ENCODE peak calls at places on chromosome 11, in four cellular contexts. P is GM06990, I is right lobe of liver, G is lower leg skin. F is an unnamed sample.

GRCh38 chr11:103970850-103971249 is 65.6 kb upstream of the DDI1 start:
- DNase-seq in P (no peak), I (no peak), G (no peak), F (no peak)

GRCh38 chr11:10605941-10606381 is 37.5 kb upstream of the LYVE1 start:
- DNase-seq in P (no peak), I (peak; percentile 70), G (no peak), F (no peak)

GRCh38 chr11:101034076-101034475 is 95.5 kb downstream of the PGR start:
- DNase-seq in P (no peak), I (peak; percentile 44), G (no peak), F (no peak)

GRCh38 chr11:67439321-67440228 is 2.1 kb upstream of the PTPRCAP start:
- DNase-seq in P (no peak), I (no peak), G (no peak), F (no peak)

GRCh38 chr11:66222358-66223149 is 45.9 kb upstream of the RAB1B start:
- DNase-seq in P (peak; percentile 88), I (peak; percentile 90), G (peak; percentile 97), F (peak; percentile 94)

GRCh38 chr11:72209101-72209500 is 7.5 kb upstream of the FOLR2 start:
- DNase-seq in P (no peak), I (no peak), G (peak; percentile 73), F (no peak)

GRCh38 chr11:120032766-120033390 is 105.0 kb downstream of the TRIM29 start:
- DNase-seq in P (no peak), I (no peak), G (peak; percentile 68), F (no peak)

GRCh38 chr11:78161937-78162336 is 22.5 kb upstream of the ALG8 start:
- DNase-seq in P (no peak), I (peak; percentile 62), G (no peak), F (no peak)

GRCh38 chr11:2688381-2689231 is 11.2 kb downstream of the KCNQ1OT1 start:
- DNase-seq in P (no peak), I (no peak), G (peak; percentile 78), F (no peak)

GRCh38 chr11:70078796-70079616 is 889 bp downstream of the ANO1 start:
- DNase-seq in P (no peak), I (no peak), G (no peak), F (no peak)

GRCh38 chr11:133064152-133064877 is 468.0 kb downstream of the OPCML start:
- DNase-seq in P (no peak), I (peak; percentile 73), G (peak; percentile 92), F (no peak)

GRCh38 chr11:15968461-15969130 is 387.8 kb downstream of the SOX6 start:
- DNase-seq in P (no peak), I (no peak), G (no peak), F (no peak)

GRCh38 chr11:119148855-119149370 is at the start of gene ABCG4:
- DNase-seq in P (no peak), I (no peak), G (no peak), F (peak; percentile 5)

GRCh38 chr11:63961608-63962412 is 12.6 kb upstream of the COX8A start:
- DNase-seq in P (no peak), I (no peak), G (no peak), F (no peak)

GRCh38 chr11:94840209-94840608 is 72.1 kb downstream of the AMOTL1 start:
- DNase-seq in P (no peak), I (no peak), G (no peak), F (no peak)

GRCh38 chr11:20671856-20672546 is 2.6 kb downstream of the NELL1 start:
- DNase-seq in P (no peak), I (no peak), G (no peak), F (no peak)

F was measured in central memory CD4-positive, alpha-beta T cell.